ENCODE peak calls at places on chromosomes 12 and 14, in five cellular contexts. D is NB4, O is AG04450, R is MCF 10A, W is psoas muscle. P is an unnamed sample.
A peak's percentile ranks its signal among the peaks of the same experiment; 100 is the strongest.

GRCh38 chr12:117042171-117042809 is 56.9 kb downstream of the TESC start:
- DNase-seq in D (peak; percentile 63), O (no peak), R (no peak), W (no peak), P (no peak)

GRCh38 chr12:98475565-98475908 is 39.9 kb upstream of the TMPO start:
- DNase-seq in D (no peak), O (no peak), R (no peak), W (no peak), P (no peak)

GRCh38 chr12:29113101-29113500 is 36.0 kb upstream of the FAR2 start:
- DNase-seq in D (no peak), O (no peak), R (peak; percentile 44), W (no peak), P (no peak)

GRCh38 chr12:96457191-96457930 is 32.0 kb upstream of the CFAP54 start:
- DNase-seq in D (no peak), O (no peak), R (peak; percentile 34), W (no peak), P (no peak)

GRCh38 chr12:23098110-23099049 is 473.4 kb downstream of the ETNK1 start:
- DNase-seq in D (no peak), O (no peak), R (no peak), W (no peak), P (no peak)

GRCh38 chr12:110338754-110339153 is 57.7 kb downstream of the ATP2A2 start:
- DNase-seq in D (peak; percentile 67), O (no peak), R (peak; percentile 30), W (no peak), P (no peak)

GRCh38 chr14:91311284-91311662 is 66.8 kb upstream of the GPR68 start:
- DNase-seq in D (peak; percentile 36), O (no peak), R (no peak), W (no peak), P (no peak)

GRCh38 chr14:37145395-37145794 is 27.0 kb downstream of the SLC25A21 start:
- DNase-seq in D (no peak), O (no peak), R (peak; percentile 62), W (no peak), P (no peak)

GRCh38 chr14:94636744-94637412 is 24.7 kb downstream of the SERPINA3 start:
- DNase-seq in D (peak; percentile 19), O (no peak), R (peak; percentile 24), W (no peak), P (no peak)

GRCh38 chr12:104411826-104412626 is 44.7 kb upstream of the CHST11 start:
- DNase-seq in D (no peak), O (no peak), R (no peak), W (no peak), P (no peak)

GRCh38 chr12:57227315-57228115 is 2.0 kb upstream of the SHMT2 start:
- DNase-seq in D (no peak), O (no peak), R (no peak), W (no peak), P (no peak)

GRCh38 chr14:105941226-105942166 is 415.1 kb downstream of the TMEM121 start:
- DNase-seq in D (no peak), O (no peak), R (no peak), W (no peak), P (no peak)

GRCh38 chr14:105943973-105944602 is 417.7 kb downstream of the TMEM121 start:
- DNase-seq in D (no peak), O (no peak), R (no peak), W (no peak), P (no peak)

GRCh38 chr14:105947599-105947998 is 421.2 kb downstream of the TMEM121 start:
- DNase-seq in D (no peak), O (no peak), R (no peak), W (no peak), P (no peak)

GRCh38 chr14:105944632-105945610 is 418.5 kb downstream of the TMEM121 start:
- DNase-seq in D (peak; percentile 76), O (no peak), R (peak; percentile 71), W (peak; percentile 66), P (peak; percentile 66)

GRCh38 chr14:105945891-105946290 is 419.5 kb downstream of the TMEM121 start:
- DNase-seq in D (peak; percentile 55), O (no peak), R (peak; percentile 16), W (no peak), P (no peak)
- TF ChIP-seq CTCF in D (peak; percentile 34), O (no peak), R (peak; percentile 20), W (no peak), P (no peak)

DNA sequence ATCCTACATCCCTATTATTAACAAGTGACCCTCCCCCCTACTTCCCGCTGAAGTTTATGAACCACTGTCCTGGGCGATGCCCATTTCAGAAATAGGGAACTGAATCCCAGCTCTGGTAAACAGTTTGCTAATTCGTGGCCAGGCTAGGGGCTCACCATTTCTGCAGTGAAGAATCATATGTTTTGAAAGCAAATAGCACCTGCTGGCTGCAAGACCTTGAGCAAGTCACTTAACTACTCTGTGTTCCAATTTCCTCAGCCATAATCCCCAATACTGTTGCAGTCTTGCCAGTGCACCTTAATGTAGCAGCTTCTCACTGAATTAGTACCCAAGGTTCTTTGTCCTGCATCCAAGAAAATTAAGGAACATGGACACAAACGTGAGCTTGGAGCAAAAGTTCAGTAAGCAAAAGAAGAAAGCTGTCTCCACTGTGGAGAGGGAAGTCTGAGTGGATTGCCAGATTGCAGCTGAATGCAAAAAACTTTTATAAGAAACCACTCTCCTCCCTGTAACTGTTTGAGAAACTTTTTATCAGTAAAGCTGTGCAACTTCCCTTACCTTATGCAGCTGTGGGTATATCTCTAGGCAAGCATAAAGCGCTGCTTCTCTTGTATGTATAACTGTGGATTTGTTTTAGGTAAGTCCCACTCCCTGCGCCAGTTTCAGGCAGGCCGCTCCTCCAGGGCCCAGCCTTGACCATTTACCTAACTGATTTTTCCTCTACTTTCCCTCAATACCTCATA is 824 bp downstream of the OAS1 start:
- DNase-seq in D (peak; percentile 70), O (no peak), R (no peak), W (no peak), P (no peak)
- TF ChIP-seq CTCF in D (no peak), O (no peak), R (no peak), W (no peak), P (no peak)

DNA sequence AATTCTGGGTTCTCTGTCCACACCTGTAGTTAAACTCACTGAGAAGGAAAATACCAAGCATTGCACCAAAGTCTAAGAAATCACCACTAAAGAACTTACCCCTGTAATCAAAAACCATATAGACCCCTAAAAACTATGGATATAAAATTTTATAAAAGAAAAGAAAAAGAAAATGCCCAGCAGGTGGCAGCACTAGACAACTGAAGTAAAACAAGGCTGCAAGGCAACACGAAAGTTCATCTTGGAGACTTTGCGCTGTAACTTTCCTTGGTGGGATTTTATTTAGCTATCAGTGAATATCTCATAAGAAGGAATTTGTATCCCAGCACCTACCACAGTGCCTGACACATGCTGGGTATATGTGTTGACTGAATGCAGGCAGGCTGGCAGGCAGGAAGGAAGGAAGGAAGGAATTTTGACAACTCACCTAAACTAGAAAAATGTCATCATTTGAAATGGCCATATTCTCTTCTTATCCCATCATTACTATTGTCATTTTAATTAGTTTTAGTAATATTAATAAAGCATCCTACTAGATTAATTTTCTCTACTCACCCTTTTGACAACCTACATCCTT is 68.2 kb upstream of the ETV6 start:
- DNase-seq in D (peak; percentile 81), O (peak; percentile 59), R (peak; percentile 76), W (no peak), P (peak; percentile 66)
- TF ChIP-seq CTCF in D (peak; percentile 4), O (peak; percentile 48), R (peak; percentile 52), W (peak; percentile 77), P (no peak)

GRCh38 chr12:31959051-31959700 is at the start of gene RESF1:
- DNase-seq in D (peak; percentile 98), O (peak; percentile 43), R (peak; percentile 85), W (peak; percentile 91), P (peak; percentile 54)
- TF ChIP-seq CTCF in D (no peak), O (no peak), R (no peak), W (no peak), P (no peak)

DNA sequence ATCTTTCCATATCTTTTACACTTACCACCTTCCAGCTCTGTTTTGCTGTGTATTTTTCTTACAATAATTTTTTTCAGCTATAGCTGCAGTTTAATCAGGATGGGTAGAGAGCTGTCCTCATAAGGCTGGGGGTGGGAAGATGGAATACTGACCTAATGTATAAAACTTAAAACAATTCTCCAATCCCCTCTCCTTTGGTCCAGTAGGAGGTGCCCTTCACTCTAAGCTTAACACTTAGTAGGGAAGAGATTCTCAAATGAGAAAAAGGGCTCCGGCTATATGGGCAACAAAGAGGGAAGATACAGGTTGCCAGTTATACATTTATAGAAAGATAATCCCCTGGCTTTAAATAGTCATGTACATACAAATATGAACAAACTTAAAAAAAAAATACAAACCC is 2.8 kb downstream of the ORMDL2 start:
- DNase-seq in D (peak; percentile 40), O (no peak), R (peak; percentile 25), W (no peak), P (no peak)
- TF ChIP-seq CTCF in D (peak; percentile 32), O (peak; percentile 46), R (no peak), W (no peak), P (no peak)